ENCODE peak calls at places on chromosomes 7 and 10, in five cellular contexts. Z, U, T, L and V are unnamed samples.

GRCh38 chr10:77841711-77842375 is 84.7 kb downstream of the DLG5 start:
- DNase-seq in Z (no peak), U (no peak), T (no peak), L (no peak), V (no peak)

GRCh38 chr7:46508541-46508940 is 587.5 kb upstream of the IGFBP3 start:
- DNase-seq in Z (no peak), U (no peak), T (no peak), L (no peak), V (no peak)

GRCh38 chr7:47529405-47529804 is 52.5 kb downstream of the TNS3 start:
- DNase-seq in Z (no peak), U (no peak), T (no peak), L (no peak), V (no peak)

GRCh38 chr7:30837581-30837980 is 66.4 kb downstream of the MINDY4 start:
- DNase-seq in Z (no peak), U (no peak), T (peak), L (no peak), V (no peak)

GRCh38 chr7:150668472-150668911 is 17.0 kb upstream of the GIMAP2 start:
- DNase-seq in Z (no peak), U (no peak), T (no peak), L (no peak), V (no peak)

GRCh38 chr7:131008840-131009651 is 275.0 kb upstream of the KLF14 start:
- DNase-seq in Z (no peak), U (peak), T (no peak), L (no peak), V (no peak)

GRCh38 chr7:158910254-158911053 is 54.1 kb downstream of the DYNC2I1 start:
- DNase-seq in Z (no peak), U (no peak), T (no peak), L (no peak), V (no peak)

GRCh38 chr10:51168086-51168815 is 94.0 kb downstream of the PRKG1 start:
- DNase-seq in Z (no peak), U (no peak), T (no peak), L (no peak), V (no peak)

GRCh38 chr10:71696635-71697326 is 22.8 kb downstream of the C10orf105 start:
- DNase-seq in Z (peak), U (no peak), T (no peak), L (no peak), V (peak)

GRCh38 chr7:51021906-51022570 is 239.3 kb upstream of the GRB10 start:
- DNase-seq in Z (no peak), U (peak), T (peak), L (no peak), V (no peak)

GRCh38 chr7:156327916-156328315 is 312.7 kb upstream of the RNF32 start:
- DNase-seq in Z (no peak), U (no peak), T (no peak), L (no peak), V (no peak)

GRCh38 chr10:44724415-44725174 is 186.5 kb upstream of the TMEM72 start:
- DNase-seq in Z (no peak), U (peak), T (no peak), L (no peak), V (no peak)

GRCh38 chr7:43799605-43800004 is 41.1 kb downstream of the BLVRA start:
- DNase-seq in Z (no peak), U (no peak), T (no peak), L (no peak), V (no peak)

GRCh38 chr7:133056370-133057238 is 25.3 kb downstream of the CHCHD3 start:
- DNase-seq in Z (no peak), U (no peak), T (no peak), L (no peak), V (no peak)

GRCh38 chr10:17669185-17669872 is 25.4 kb downstream of the STAM start:
- DNase-seq in Z (no peak), U (no peak), T (no peak), L (no peak), V (no peak)

GRCh38 chr10:83692196-83692595 is 447.1 kb upstream of the GHITM start:
- DNase-seq in Z (no peak), U (no peak), T (no peak), L (no peak), V (no peak)

GRCh38 chr10:30359373-30360206 is 10.5 kb upstream of the MTPAP start:
- DNase-seq in Z (peak), U (peak), T (peak), L (no peak), V (peak)

GRCh38 chr7:124784879-124785818 is 19.6 kb upstream of the GPR37 start:
- DNase-seq in Z (peak), U (peak), T (no peak), L (no peak), V (peak)

GRCh38 chr10:97072851-97073665 is 112.7 kb downstream of the SLIT1 start:
- DNase-seq in Z (peak), U (peak), T (peak), L (peak), V (peak)

GRCh38 chr10:124053971-124054370 is 39.4 kb downstream of the CHST15 start:
- DNase-seq in Z (no peak), U (no peak), T (no peak), L (no peak), V (peak)

GRCh38 chr10:74871595-74872382 is 45.4 kb downstream of the KAT6B start:
- DNase-seq in Z (no peak), U (no peak), T (no peak), L (no peak), V (peak)

GRCh38 chr10:9081253-9081652 is 1026.8 kb downstream of the GATA3 start:
- DNase-seq in Z (no peak), U (no peak), T (no peak), L (no peak), V (peak)

GRCh38 chr7:91959023-91959422 is 18.4 kb downstream of the AKAP9 start:
- DNase-seq in Z (no peak), U (no peak), T (no peak), L (no peak), V (no peak)

GRCh38 chr10:124696446-124697392 is 47.5 kb downstream of the FAM53B start:
- DNase-seq in Z (no peak), U (no peak), T (no peak), L (no peak), V (no peak)

GRCh38 chr10:47361293-47361692 is 13.1 kb downstream of the RBP3 start:
- DNase-seq in Z (peak), U (peak), T (peak), L (no peak), V (peak)

GRCh38 chr10:99395750-99396445 is 34.5 kb downstream of the GOT1 start:
- DNase-seq in Z (no peak), U (peak), T (peak), L (no peak), V (peak)

GRCh38 chr7:108604685-108605077 is 35.0 kb downstream of the DNAJB9 start:
- DNase-seq in Z (no peak), U (no peak), T (no peak), L (no peak), V (no peak)

GRCh38 chr10:5370493-5371317 is 5.9 kb downstream of the UCN3 start:
- DNase-seq in Z (no peak), U (no peak), T (no peak), L (no peak), V (no peak)

DNA sequence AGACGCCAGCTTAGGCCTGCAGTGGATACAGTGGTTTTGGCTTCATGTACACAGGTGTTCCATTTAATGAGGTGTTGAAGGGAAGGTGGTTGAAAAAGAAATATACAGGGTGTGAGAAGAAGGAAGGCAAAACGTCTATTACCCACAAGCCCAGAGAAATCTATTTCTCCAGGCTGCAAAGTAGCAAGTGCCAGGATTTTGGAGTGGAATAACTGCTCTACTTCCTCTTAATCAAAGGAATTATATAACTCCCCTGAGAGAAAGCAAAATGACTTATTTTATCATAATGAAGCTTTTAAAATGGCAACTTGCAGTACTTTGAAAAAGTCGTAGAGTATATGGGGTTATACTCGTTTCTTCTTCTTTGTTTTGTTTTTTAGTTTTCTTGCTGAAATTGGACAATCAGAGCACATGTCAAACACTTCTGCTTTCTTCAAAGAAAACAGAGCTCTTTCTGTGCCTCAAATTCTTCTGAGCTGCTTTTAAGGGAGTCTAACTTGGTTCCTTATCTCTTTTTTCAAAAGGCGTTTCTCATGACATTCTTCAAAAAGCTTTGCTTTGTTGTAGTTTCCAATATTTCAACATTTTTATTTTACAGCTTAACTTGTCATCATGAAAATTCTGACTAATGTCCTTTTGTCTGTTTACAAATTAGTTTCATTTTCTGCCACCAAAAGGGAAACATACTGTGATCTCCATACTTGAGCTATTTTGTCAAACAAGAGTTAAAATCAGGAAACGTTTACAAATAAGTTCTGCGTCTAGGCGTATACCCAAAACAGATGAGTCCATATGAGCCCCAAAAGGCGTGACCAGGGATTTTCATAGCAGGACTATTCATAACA is 289.7 kb downstream of the FRMD4A start:
- DNase-seq in Z (peak), U (no peak), T (no peak), L (no peak), V (no peak)
- TF ChIP-seq CTCF in Z (no peak), U (no peak), T (no peak), L (no peak), V (no peak)

DNA sequence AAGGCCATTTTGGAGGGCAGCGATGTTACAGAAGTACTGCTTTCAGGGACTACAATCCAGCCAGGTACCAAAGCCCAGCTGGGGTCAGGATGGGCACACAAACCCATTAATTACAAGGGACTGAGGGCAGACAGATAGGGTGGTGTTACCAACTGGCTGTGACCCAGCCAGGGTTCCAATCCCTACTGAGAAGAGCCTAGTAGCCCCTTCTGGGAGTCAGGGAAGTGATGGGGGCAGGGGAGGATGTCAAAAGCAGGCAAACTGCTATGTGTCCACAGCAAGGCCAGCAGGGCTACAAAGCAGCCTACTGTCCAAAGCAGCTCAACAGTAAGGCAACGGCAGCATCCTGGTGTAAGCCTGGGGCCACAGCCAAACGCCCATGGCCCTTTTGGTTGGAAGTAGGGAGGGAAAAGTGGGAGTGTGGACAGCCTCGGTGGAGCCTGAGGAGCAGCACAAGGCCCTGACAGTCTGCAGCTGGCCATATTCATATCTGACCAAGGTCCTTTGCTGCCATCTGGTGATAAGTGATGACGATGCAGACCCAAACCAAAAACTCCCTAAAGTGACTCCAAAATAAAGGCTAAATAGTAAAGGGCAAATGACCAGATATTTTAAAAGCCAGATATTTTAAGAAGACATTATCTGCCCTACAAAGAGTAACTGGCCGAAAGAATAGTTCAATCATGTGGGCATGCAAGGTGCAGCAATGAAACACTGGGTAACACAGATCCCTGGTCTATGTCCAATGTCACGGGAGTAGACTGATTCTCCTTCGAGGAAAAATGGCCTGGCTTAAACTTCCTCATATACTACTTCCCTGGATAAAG is 56.9 kb downstream of the XPNPEP1 start:
- DNase-seq in Z (peak), U (peak), T (peak), L (no peak), V (no peak)
- TF ChIP-seq CTCF in Z (peak), U (peak), T (no peak), L (no peak), V (no peak)

DNA sequence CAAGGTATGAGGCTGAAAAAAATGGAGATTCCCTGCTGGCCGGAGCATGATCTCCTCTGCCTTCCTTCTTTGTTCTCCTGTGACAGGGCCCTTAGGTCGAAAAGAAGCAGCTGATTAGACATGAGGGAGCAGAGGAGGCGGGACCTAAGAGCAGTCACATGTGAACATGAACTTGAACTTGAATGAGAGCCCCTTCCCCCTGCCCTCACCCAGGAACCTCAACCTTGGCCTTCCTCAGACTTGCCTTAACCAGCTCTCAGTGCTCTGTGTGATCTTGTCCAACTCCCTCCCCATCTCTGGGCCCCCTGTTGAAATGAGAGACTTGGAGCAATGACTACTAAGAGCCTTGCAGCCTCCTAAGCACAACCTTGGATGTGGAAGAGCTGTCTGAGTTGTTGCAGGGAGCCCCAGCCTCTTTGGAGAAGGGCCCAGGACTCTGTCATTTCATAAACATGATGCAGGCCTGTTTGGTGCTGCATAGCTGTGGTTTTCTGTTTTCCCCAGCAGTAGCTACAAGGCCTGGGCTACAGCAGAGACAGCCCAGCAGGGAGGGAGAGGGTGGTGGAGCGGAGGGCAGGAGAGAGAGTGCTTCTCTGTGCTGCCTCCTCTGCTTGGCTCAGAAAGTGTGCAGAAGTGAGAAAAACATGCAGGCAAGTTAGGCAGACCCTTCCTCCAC is 124.0 kb upstream of the ZMIZ1 start:
- DNase-seq in Z (no peak), U (peak), T (no peak), L (no peak), V (no peak)
- TF ChIP-seq CTCF in Z (no peak), U (peak), T (no peak), L (no peak), V (no peak)

DNA sequence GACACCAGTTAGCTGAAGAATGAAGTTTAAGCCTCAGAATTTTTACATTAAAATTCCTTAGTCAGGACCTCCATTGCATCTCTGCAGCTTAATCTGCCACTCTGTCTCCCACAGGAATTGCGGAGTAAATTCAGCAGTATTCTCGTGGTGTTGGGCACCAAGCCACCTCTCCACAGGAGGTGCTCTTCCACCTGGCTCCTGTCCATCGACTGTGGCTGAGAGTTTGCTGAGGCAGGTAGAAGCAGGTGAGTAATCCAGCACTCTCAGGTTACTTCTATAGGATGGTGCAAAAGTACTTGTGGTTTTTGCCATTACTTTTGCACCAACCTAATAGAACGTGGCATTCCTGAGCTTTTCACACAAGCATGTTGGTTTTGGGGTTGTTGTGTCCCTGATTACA is 134.1 kb downstream of the GFRA1 start:
- DNase-seq in Z (no peak), U (no peak), T (no peak), L (no peak), V (no peak)
- TF ChIP-seq CTCF in Z (no peak), U (no peak), T (no peak), L (no peak), V (no peak)

DNA sequence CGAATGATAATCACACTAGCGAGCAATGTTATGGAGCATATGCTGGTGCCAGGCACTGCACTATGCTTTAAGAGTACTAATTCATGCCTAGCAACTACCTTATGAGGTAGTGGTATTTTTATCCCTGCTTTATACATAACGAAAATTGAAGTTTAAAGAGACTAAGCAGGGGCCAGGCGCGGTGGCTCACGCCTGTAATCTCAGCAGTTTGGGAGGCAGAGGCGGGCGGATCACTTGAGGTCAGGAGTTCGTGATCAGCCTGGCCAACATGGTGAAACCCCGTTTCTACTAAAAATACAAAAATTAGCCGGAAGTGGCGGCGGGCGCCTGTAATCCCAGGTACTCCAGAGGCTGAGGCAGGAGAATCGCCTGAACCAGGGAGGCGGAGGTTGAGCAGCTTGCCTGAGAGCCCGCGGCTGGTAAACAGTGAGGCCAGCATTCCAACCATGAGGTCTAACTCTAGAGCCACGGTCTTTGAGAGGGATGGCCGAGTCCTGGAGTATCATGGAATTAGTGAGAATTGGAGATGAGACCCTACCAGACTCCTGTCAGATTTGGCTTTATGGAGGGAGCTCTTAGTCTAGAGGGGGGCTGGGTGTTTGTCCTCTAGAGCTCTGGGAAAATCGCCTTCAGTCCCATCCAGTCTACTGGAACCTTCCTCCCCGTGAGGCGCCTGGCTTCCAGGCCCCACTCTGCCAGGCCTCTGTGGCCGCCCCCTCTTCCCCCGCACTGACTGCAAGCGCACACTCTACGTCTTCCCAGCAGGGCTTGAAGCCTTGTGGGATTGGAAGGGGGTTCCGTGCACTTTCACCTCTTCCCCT is 11.6 kb downstream of the TLX1 start:
- DNase-seq in Z (no peak), U (no peak), T (no peak), L (no peak), V (no peak)
- TF ChIP-seq CTCF in Z (no peak), U (no peak), T (no peak), L (no peak), V (peak)

DNA sequence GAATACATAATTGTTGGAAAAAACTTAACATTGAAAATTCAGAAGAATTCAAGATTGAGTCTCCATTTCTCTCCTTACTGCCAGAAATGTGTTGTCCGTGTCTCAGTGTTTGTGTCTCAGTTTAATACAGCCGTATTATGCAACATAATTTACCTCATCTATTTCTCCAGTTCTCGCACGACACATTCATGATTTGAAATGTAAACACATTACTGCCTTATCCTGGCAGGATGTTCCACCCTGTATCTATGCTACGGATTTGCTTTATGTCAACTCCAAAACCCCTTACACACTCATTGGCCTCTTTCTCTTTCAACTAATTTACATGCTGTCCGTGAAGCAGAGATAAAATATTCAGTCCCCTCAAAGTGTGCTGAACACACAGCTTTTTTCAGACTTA is 653.7 kb upstream of the SEMA3D start:
- DNase-seq in Z (no peak), U (peak), T (no peak), L (no peak), V (no peak)
- TF ChIP-seq CTCF in Z (no peak), U (no peak), T (no peak), L (no peak), V (no peak)

GRCh38 chr7:41315764-41316163 is 387.1 kb downstream of the INHBA start:
- DNase-seq in Z (peak), U (no peak), T (no peak), L (no peak), V (no peak)
- TF ChIP-seq CTCF in Z (no peak), U (no peak), T (no peak), L (no peak), V (no peak)

DNA sequence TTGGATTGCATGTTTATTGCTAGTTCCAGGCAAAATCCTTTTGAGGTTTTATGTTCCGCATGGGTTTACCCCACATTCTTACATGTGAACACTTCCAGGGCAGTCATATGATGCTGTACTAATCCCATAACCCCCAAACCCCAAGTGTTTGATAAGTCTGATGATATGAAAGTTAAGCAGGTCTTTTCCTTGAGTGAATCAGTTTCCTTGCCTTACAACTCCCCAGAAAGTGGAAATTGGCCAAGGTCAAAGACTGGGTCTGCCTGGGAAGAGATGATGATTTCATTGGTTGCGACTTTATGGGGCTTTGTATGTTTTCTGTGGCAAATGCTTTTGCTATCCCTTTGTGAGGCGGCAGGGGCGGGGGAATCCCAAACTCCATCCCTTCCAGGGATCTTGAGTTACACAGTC is 24.7 kb downstream of the AFAP1L2 start:
- DNase-seq in Z (no peak), U (no peak), T (no peak), L (no peak), V (no peak)
- TF ChIP-seq CTCF in Z (no peak), U (no peak), T (no peak), L (no peak), V (no peak)